ENCODE peak calls at places on chromosomes 5 and 9, in four cellular contexts. Q is GM12878, L is SK-N-SH, U is HepG2. K is an unnamed sample.

GRCh38 chr9:129644365-129644764 is 2.4 kb upstream of the ASB6 start:
- DNase-seq in Q (no peak), L (no peak), U (no peak), K (no peak)

GRCh38 chr9:2599896-2600295 is 21.7 kb upstream of the VLDLR start:
- DNase-seq in U (no peak), L (no peak), Q (no peak), K (no peak)

GRCh38 chr5:11619339-11620028 is 284.8 kb downstream of the CTNND2 start:
- DNase-seq in U (peak), Q (no peak), L (no peak), K (no peak)

GRCh38 chr5:168528521-168529360 is at the start of gene FBLL1:
- DNase-seq in U (peak), L (peak), Q (no peak), K (no peak)

GRCh38 chr9:21402387-21403247 is 6.3 kb upstream of the IFNA8 start:
- DNase-seq in U (no peak), L (peak), Q (no peak), K (peak)

GRCh38 chr9:35696520-35697215 is 6.9 kb upstream of the TPM2 start:
- DNase-seq in U (peak), Q (no peak), L (peak), K (peak)

GRCh38 chr9:124840300-124840833 is 12.9 kb upstream of the WDR38 start:
- DNase-seq in L (peak), Q (no peak), U (peak), K (no peak)

GRCh38 chr5:91219803-91220371 is 163.2 kb downstream of the ARRDC3 start:
- DNase-seq in Q (no peak), L (peak), U (no peak), K (no peak)

GRCh38 chr5:10704949-10705621 is 55.9 kb downstream of the DAP start:
- DNase-seq in Q (no peak), U (no peak), L (no peak), K (no peak)

GRCh38 chr5:4215143-4215542 is 619.5 kb downstream of the IRX1 start:
- DNase-seq in L (no peak), Q (no peak), U (no peak), K (no peak)

GRCh38 chr5:68500828-68501227 is 285.3 kb downstream of the PIK3R1 start:
- DNase-seq in Q (no peak), L (no peak), U (no peak), K (no peak)
- TF ChIP-seq TCF12 in Q (no peak), L (no peak), U (no peak), K (no peak)

GRCh38 chr9:91302831-91303230 is 58.9 kb downstream of the AUH start:
- DNase-seq in Q (no peak), U (peak), L (no peak), K (no peak)
- TF ChIP-seq TCF12 in Q (no peak), U (no peak), L (peak), K (no peak)

GRCh38 chr5:97037819-97038218 is 101.9 kb downstream of the LNPEP start:
- DNase-seq in U (no peak), Q (no peak), L (no peak), K (no peak)

GRCh38 chr5:97044057-97044456 is 98.4 kb downstream of the LIX1 start:
- DNase-seq in U (peak), Q (no peak), L (no peak), K (peak)

GRCh38 chr5:97043511-97043910 is 98.9 kb downstream of the LIX1 start:
- DNase-seq in U (no peak), Q (no peak), L (no peak), K (no peak)

GRCh38 chr5:97042981-97043380 is 99.4 kb downstream of the LIX1 start:
- DNase-seq in Q (no peak), U (no peak), L (no peak), K (no peak)

DNA sequence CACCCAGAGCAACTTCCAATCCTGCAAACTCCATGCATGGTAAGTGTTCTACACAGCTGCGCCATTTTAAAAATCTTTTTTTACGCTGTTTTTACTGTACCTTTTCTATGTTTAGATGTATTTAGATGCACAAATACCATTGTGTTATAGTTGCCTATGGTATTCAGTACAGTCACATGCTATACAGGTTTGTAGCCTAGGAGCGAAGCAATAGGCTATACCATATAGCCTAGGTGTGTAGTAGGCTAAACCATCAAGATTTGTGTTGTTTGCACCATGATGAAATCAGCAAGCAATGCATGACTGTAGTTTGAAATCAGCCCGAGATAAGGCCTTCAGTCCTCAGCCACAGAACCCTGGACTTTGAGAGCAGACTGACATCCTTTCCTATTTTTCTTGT is 101.2 kb downstream of the LIX1 start:
- DNase-seq in U (peak), L (no peak), Q (no peak), K (no peak)
- TF ChIP-seq TCF12 in U (no peak), L (no peak), Q (no peak), K (no peak)

GRCh38 chr5:82365744-82366228 is 87.6 kb upstream of the RPS23 start:
- DNase-seq in Q (no peak), U (peak), L (no peak), K (no peak)

GRCh38 chr5:82367930-82368329 is 89.8 kb upstream of the RPS23 start:
- DNase-seq in L (no peak), U (no peak), Q (no peak), K (no peak)

GRCh38 chr5:82364497-82364896 is 86.3 kb upstream of the RPS23 start:
- DNase-seq in Q (no peak), U (no peak), L (peak), K (no peak)

GRCh38 chr5:82363524-82363923 is 85.4 kb upstream of the RPS23 start:
- DNase-seq in Q (no peak), L (no peak), U (no peak), K (no peak)

DNA sequence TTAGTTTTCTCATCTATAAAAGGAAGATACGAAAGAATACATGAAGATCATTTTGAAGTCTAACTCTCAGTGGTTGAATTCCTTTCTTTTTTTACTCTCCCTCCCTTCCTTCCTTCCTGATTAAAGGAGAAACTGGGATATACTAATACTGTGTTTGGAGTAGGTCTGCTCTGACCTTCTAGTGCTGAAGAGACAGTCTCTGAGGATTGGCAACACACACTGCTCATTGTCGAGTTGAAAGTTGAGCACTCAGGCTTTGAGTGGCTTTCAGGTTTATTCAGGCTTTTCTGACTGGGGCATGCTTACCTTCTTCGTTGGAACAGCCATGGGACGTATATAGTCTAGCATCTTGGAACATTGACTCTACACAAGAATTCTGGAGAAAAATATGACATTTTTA is 86.9 kb upstream of the RPS23 start:
- DNase-seq in U (no peak), Q (no peak), L (no peak), K (no peak)
- TF ChIP-seq TCF12 in U (no peak), Q (no peak), L (no peak), K (no peak)

GRCh38 chr9:127078988-127079387 is 43.4 kb downstream of the ANGPTL2 start:
- DNase-seq in Q (no peak), L (no peak), U (no peak), K (no peak)

GRCh38 chr9:127079741-127080140 is 42.7 kb downstream of the ANGPTL2 start:
- DNase-seq in L (no peak), U (no peak), Q (no peak), K (no peak)

GRCh38 chr9:127083598-127083997 is 38.8 kb downstream of the ANGPTL2 start:
- DNase-seq in L (no peak), Q (no peak), U (no peak), K (no peak)

GRCh38 chr9:127083133-127083532 is 39.3 kb downstream of the ANGPTL2 start:
- DNase-seq in U (no peak), L (no peak), Q (no peak), K (no peak)

DNA sequence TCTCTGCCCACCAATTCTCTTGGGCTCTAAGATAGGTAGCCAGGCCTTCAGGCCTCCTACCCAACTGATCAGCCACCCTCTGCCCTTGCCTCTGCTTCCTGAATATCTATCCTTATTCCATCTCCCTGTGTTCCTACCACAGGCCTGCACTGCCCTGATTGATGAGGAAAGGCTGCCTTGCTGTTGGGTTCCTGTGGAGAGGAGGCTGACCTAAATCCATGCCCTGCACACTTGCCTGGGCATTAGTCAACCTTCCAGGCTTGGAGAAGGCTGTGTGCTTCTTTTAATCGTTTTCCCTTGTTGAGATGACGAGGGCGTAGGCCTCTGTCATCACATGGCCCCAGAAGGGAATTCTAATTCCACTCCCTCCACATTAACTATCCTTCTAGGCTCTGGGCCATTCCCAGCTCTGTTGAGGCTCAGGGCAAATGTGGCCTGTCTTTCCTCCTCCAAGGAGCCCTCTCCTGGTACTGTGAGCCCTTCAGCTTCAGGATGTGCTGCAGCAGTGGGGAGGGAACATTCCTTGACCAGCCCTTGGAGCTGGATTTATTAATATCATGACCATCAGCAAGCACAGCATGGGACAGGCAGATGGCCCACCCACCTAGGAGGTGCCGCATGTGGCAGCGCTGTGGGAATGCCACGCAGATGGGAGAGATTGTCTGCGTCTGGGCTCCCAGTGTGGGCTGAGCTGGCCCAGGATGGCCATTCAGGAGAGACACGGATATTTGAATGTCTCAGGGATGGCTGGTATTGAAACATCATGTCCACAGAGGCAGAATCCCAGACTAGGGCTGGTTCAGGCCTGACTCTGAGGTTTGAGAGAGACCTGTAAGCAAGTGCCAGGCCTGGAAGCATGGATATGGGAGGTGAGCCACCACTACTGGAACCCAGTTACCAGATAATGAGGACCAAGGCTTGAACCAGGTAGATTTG is 40.9 kb downstream of the ANGPTL2 start:
- DNase-seq in L (no peak), Q (no peak), U (no peak), K (no peak)
- TF ChIP-seq TCF12 in L (no peak), Q (no peak), U (no peak), K (no peak)

GRCh38 chr5:149426931-149427330 is 47.8 kb upstream of the IL17B start:
- DNase-seq in U (no peak), Q (no peak), L (no peak), K (no peak)
- TF ChIP-seq TCF12 in U (no peak), Q (no peak), L (no peak), K (no peak)

GRCh38 chr5:54571462-54571861 is 53.9 kb downstream of the SNX18 start:
- DNase-seq in Q (no peak), U (no peak), L (no peak), K (no peak)

GRCh38 chr5:54573783-54574485 is 56.4 kb downstream of the SNX18 start:
- DNase-seq in L (no peak), U (no peak), Q (no peak), K (no peak)

GRCh38 chr5:54567996-54568395 is 50.4 kb downstream of the SNX18 start:
- DNase-seq in L (no peak), Q (no peak), U (no peak), K (no peak)

DNA sequence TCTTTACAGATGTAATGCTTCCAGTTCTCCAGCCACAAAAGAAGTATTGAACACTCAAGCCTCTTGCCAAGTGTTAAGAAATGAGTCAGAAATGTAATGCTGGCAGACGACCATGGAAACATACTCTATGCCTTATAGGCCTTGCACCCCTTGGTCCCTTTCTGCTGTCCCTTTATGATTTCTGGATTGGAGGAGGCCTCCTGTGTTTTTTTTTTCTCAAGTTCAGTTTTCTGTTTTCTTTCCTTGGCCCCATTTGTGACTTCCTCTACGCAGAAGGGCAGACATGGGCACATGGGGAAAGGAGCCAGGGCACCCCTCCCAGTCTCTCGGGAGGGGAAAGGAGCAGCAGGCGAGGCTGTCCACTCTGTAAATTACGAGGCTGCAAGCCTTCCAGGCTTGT is 53.4 kb downstream of the SNX18 start:
- DNase-seq in L (no peak), U (no peak), Q (no peak), K (no peak)
- TF ChIP-seq TCF12 in L (no peak), U (no peak), Q (no peak), K (no peak)

GRCh38 chr5:125295405-125295872 is 549.0 kb upstream of the ZNF608 start:
- DNase-seq in Q (no peak), U (no peak), L (no peak), K (no peak)
- TF ChIP-seq TCF12 in Q (no peak), U (no peak), L (peak), K (no peak)